ENCODE peak calls at places on chromosome 4, in eight cellular contexts. L is bronchial epithelial cell; X is GM10248; J is NCI-H510A treated with DMSO at 0.1 percent for 48 hours; K is posterior vena cava; R is substantia nigra; F is CD8-positive, alpha-beta memory T cell; V is left cardiac atrium. N is an unnamed sample.

GRCh38 chr4:55635760-55636621 is at the start of gene NMU:
- DNase-seq in F (peak), K (peak), L (peak), J (peak), X (peak), V (peak), R (no peak), N (no peak)

GRCh38 chr4:48175328-48175727 is 41.3 kb upstream of the TXK start:
- DNase-seq in J (no peak), K (no peak), L (no peak), V (no peak), X (no peak), F (no peak), R (no peak), N (no peak)

GRCh38 chr4:10041036-10041435 is 19.7 kb upstream of the SLC2A9 start:
- DNase-seq in L (no peak), R (no peak), F (no peak), K (no peak), X (no peak), V (no peak), J (no peak), N (no peak)

GRCh38 chr4:3426465-3427133 is 15.2 kb upstream of the HGFAC start:
- DNase-seq in V (no peak), K (no peak), J (no peak), L (no peak), R (no peak), X (no peak), F (no peak), N (no peak)

GRCh38 chr4:40308528-40309122 is 26.5 kb upstream of the CHRNA9 start:
- DNase-seq in F (no peak), L (no peak), X (no peak), J (no peak), R (no peak), V (no peak), K (no peak), N (no peak)

GRCh38 chr4:26570596-26570995 is 13.3 kb upstream of the TBC1D19 start:
- DNase-seq in J (no peak), X (no peak), L (no peak), F (no peak), V (no peak), K (no peak), R (no peak), N (no peak)

GRCh38 chr4:156374069-156374468 is 420.4 kb upstream of the CTSO start:
- DNase-seq in J (no peak), R (no peak), K (no peak), V (no peak), L (no peak), X (no peak), F (no peak), N (no peak)

GRCh38 chr4:122865421-122865820 is 38.8 kb downstream of the FGF2 start:
- DNase-seq in J (no peak), K (no peak), R (no peak), F (no peak), X (no peak), V (no peak), L (no peak), N (peak)

GRCh38 chr4:39353478-39354177 is 12.5 kb downstream of the RFC1 start:
- DNase-seq in K (no peak), R (no peak), J (no peak), F (no peak), V (no peak), L (peak), X (peak), N (no peak)

GRCh38 chr4:16608123-16608522 is 290.3 kb downstream of the LDB2 start:
- DNase-seq in K (no peak), V (no peak), R (no peak), L (no peak), F (no peak), J (no peak), X (no peak), N (no peak)

GRCh38 chr4:4228356-4228668 is 1.6 kb upstream of the OTOP1 start:
- DNase-seq in R (no peak), L (no peak), F (no peak), K (no peak), X (no peak), J (no peak), V (no peak), N (no peak)

GRCh38 chr4:162872001-162872400 is 294.7 kb downstream of the NAF1 start:
- DNase-seq in K (no peak), L (no peak), J (no peak), R (no peak), F (no peak), V (no peak), X (no peak), N (no peak)

GRCh38 chr4:182975806-182976205 is 58.6 kb upstream of the DCTD start:
- DNase-seq in R (no peak), K (no peak), L (peak), V (no peak), F (no peak), J (no peak), X (no peak), N (peak)

GRCh38 chr4:73944061-73944875 is 37.6 kb downstream of the PF4 start:
- DNase-seq in F (no peak), R (no peak), V (peak), K (peak), J (no peak), L (peak), X (no peak), N (no peak)

GRCh38 chr4:61872983-61873382 is 672.9 kb downstream of the ADGRL3 start:
- DNase-seq in V (no peak), L (no peak), F (no peak), J (no peak), K (no peak), X (no peak), R (no peak), N (no peak)

GRCh38 chr4:88792268-88792781 is 94.7 kb upstream of the NAP1L5 start:
- DNase-seq in R (no peak), J (no peak), K (no peak), L (peak), X (peak), V (no peak), F (no peak), N (peak)

GRCh38 chr4:8303485-8304281 is 34.1 kb downstream of the HTRA3 start:
- DNase-seq in J (no peak), V (no peak), L (peak), X (no peak), R (no peak), K (peak), F (no peak), N (peak)

GRCh38 chr4:182189107-182189878 is 53.9 kb upstream of the TENM3 start:
- DNase-seq in K (no peak), F (no peak), L (peak), V (no peak), X (no peak), J (no peak), R (no peak), N (no peak)

N was measured in AG09319.